ENCODE peak calls at places on chromosome 19, in five cellular contexts. One of them, this sample, is unnamed.

GRCh38 chr19:48739400-48739825 is 997 bp downstream of the RASIP1 start:
- DNase-seq in cardiac muscle cell: no peak
- DNase-seq in tibial nerve: no peak
- DNase-seq in astrocyte: no peak
- DNase-seq in pancreas: peak
- DNase-seq in this sample: no peak

GRCh38 chr19:44955500-44956439 is 590 bp downstream of the CLPTM1 start:
- DNase-seq in cardiac muscle cell: peak
- DNase-seq in tibial nerve: no peak
- DNase-seq in astrocyte: no peak
- DNase-seq in pancreas: no peak
- DNase-seq in this sample: no peak

GRCh38 chr19:33177417-33177976 is 16.6 kb upstream of the LRP3 start:
- DNase-seq in cardiac muscle cell: peak
- DNase-seq in tibial nerve: no peak
- DNase-seq in astrocyte: no peak
- DNase-seq in pancreas: no peak
- DNase-seq in this sample: no peak

GRCh38 chr19:54186934-54187381 is 2.4 kb downstream of the MBOAT7 start:
- DNase-seq in cardiac muscle cell: no peak
- DNase-seq in tibial nerve: no peak
- DNase-seq in astrocyte: no peak
- DNase-seq in pancreas: peak
- DNase-seq in this sample: no peak

GRCh38 chr19:44072543-44073401 is 813 bp downstream of the ZNF284 start:
- DNase-seq in cardiac muscle cell: no peak
- DNase-seq in tibial nerve: no peak
- DNase-seq in astrocyte: no peak
- DNase-seq in pancreas: no peak
- DNase-seq in this sample: no peak

GRCh38 chr19:30564551-30565011 is 192.4 kb downstream of the ZNF536 start:
- DNase-seq in cardiac muscle cell: no peak
- DNase-seq in tibial nerve: no peak
- DNase-seq in astrocyte: no peak
- DNase-seq in pancreas: no peak
- DNase-seq in this sample: no peak

GRCh38 chr19:52690395-52691214 is 44.2 kb downstream of the ZNF611 start:
- DNase-seq in cardiac muscle cell: peak
- DNase-seq in tibial nerve: peak
- DNase-seq in astrocyte: peak
- DNase-seq in pancreas: peak
- DNase-seq in this sample: peak

GRCh38 chr19:44050740-44051653 is 839 bp upstream of the ZNF223 start:
- DNase-seq in cardiac muscle cell: no peak
- DNase-seq in tibial nerve: no peak
- DNase-seq in astrocyte: no peak
- DNase-seq in pancreas: peak
- DNase-seq in this sample: no peak

GRCh38 chr19:40229484-40229883 is 3.0 kb upstream of the CCNP start:
- DNase-seq in cardiac muscle cell: no peak
- DNase-seq in tibial nerve: no peak
- DNase-seq in astrocyte: peak
- DNase-seq in pancreas: no peak
- DNase-seq in this sample: peak

GRCh38 chr19:55460670-55461258 is 678 bp downstream of the ISOC2 start:
- DNase-seq in cardiac muscle cell: peak
- DNase-seq in tibial nerve: peak
- DNase-seq in astrocyte: peak
- DNase-seq in pancreas: peak
- DNase-seq in this sample: peak

GRCh38 chr19:39038098-39038497 is 5.7 kb upstream of the FBXO27 start:
- DNase-seq in cardiac muscle cell: peak
- DNase-seq in tibial nerve: no peak
- DNase-seq in astrocyte: no peak
- DNase-seq in pancreas: peak
- DNase-seq in this sample: peak

GRCh38 chr19:6802336-6803035 is 30.0 kb downstream of the VAV1 start:
- DNase-seq in cardiac muscle cell: no peak
- DNase-seq in tibial nerve: no peak
- DNase-seq in astrocyte: no peak
- DNase-seq in pancreas: no peak
- DNase-seq in this sample: no peak

GRCh38 chr19:31648347-31648746 is 299.1 kb upstream of the TSHZ3 start:
- DNase-seq in cardiac muscle cell: peak
- DNase-seq in tibial nerve: no peak
- DNase-seq in astrocyte: peak
- DNase-seq in pancreas: no peak
- DNase-seq in this sample: no peak

GRCh38 chr19:31258211-31259052 is 90.8 kb downstream of the TSHZ3 start:
- DNase-seq in cardiac muscle cell: no peak
- DNase-seq in tibial nerve: no peak
- DNase-seq in astrocyte: no peak
- DNase-seq in pancreas: no peak
- DNase-seq in this sample: no peak

GRCh38 chr19:44657211-44657921 is 13.7 kb downstream of the PVR start:
- DNase-seq in cardiac muscle cell: peak
- DNase-seq in tibial nerve: peak
- DNase-seq in astrocyte: peak
- DNase-seq in pancreas: peak
- DNase-seq in this sample: peak

GRCh38 chr19:41626877-41627276 is at the start of gene CEACAM4:
- DNase-seq in cardiac muscle cell: no peak
- DNase-seq in tibial nerve: no peak
- DNase-seq in astrocyte: no peak
- DNase-seq in pancreas: no peak
- DNase-seq in this sample: no peak

GRCh38 chr19:3919793-3920192 is 13.1 kb upstream of the NMRK2 start:
- DNase-seq in cardiac muscle cell: no peak
- DNase-seq in tibial nerve: no peak
- DNase-seq in astrocyte: no peak
- DNase-seq in pancreas: no peak
- DNase-seq in this sample: no peak

GRCh38 chr19:3923096-3923758 is 9.6 kb upstream of the NMRK2 start:
- DNase-seq in cardiac muscle cell: no peak
- DNase-seq in tibial nerve: no peak
- DNase-seq in astrocyte: no peak
- DNase-seq in pancreas: no peak
- DNase-seq in this sample: no peak

GRCh38 chr19:3923912-3924311 is 9.0 kb upstream of the NMRK2 start:
- DNase-seq in cardiac muscle cell: no peak
- DNase-seq in tibial nerve: no peak
- DNase-seq in astrocyte: no peak
- DNase-seq in pancreas: no peak
- DNase-seq in this sample: no peak
- TF ChIP-seq CTCF in cardiac muscle cell: no peak
- TF ChIP-seq CTCF in tibial nerve: no peak
- TF ChIP-seq CTCF in astrocyte: no peak
- TF ChIP-seq CTCF in pancreas: no peak
- TF ChIP-seq CTCF in this sample: no peak

GRCh38 chr19:34497112-34497805 is 15.7 kb downstream of the WTIP start:
- DNase-seq in cardiac muscle cell: no peak
- DNase-seq in tibial nerve: no peak
- DNase-seq in astrocyte: no peak
- DNase-seq in pancreas: no peak
- DNase-seq in this sample: no peak

GRCh38 chr19:34495416-34495815 is 13.9 kb downstream of the WTIP start:
- DNase-seq in cardiac muscle cell: no peak
- DNase-seq in tibial nerve: no peak
- DNase-seq in astrocyte: no peak
- DNase-seq in pancreas: no peak
- DNase-seq in this sample: no peak

GRCh38 chr19:34493038-34493648 is 11.6 kb downstream of the WTIP start:
- DNase-seq in cardiac muscle cell: no peak
- DNase-seq in tibial nerve: no peak
- DNase-seq in astrocyte: no peak
- DNase-seq in pancreas: no peak
- DNase-seq in this sample: no peak

GRCh38 chr19:34493649-34494044 is 12.1 kb downstream of the WTIP start:
- DNase-seq in cardiac muscle cell: no peak
- DNase-seq in tibial nerve: no peak
- DNase-seq in astrocyte: no peak
- DNase-seq in pancreas: no peak
- DNase-seq in this sample: no peak

GRCh38 chr19:34494601-34495000 is 13.0 kb downstream of the WTIP start:
- DNase-seq in cardiac muscle cell: no peak
- DNase-seq in tibial nerve: no peak
- DNase-seq in astrocyte: no peak
- DNase-seq in pancreas: no peak
- DNase-seq in this sample: no peak
- TF ChIP-seq CTCF in cardiac muscle cell: no peak
- TF ChIP-seq CTCF in tibial nerve: no peak
- TF ChIP-seq CTCF in astrocyte: no peak
- TF ChIP-seq CTCF in pancreas: no peak
- TF ChIP-seq CTCF in this sample: no peak

DNA sequence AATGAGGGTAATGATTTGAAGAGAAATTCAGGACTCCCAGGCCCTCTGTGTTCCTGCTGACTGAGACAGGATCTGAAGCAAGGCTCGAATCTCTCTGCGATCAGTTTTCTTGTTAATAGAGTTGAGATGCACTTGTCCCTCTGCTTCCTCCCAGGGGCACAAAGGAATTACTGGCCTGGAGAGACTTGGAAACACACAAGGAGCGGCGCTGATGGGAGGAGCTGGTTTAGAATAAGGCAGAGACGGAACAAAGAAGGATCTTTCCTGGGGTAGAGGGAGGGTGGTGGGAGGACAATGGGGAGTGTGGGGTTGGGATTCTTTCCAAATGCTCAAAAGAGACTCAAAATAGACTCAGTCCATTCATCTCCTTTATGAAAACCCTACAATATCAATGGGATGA is 719.1 kb downstream of the UQCRFS1 start:
- DNase-seq in cardiac muscle cell: no peak
- DNase-seq in tibial nerve: no peak
- DNase-seq in astrocyte: no peak
- DNase-seq in pancreas: no peak
- DNase-seq in this sample: no peak
- TF ChIP-seq CTCF in cardiac muscle cell: no peak
- TF ChIP-seq CTCF in tibial nerve: no peak
- TF ChIP-seq CTCF in astrocyte: no peak
- TF ChIP-seq CTCF in pancreas: no peak
- TF ChIP-seq CTCF in this sample: no peak

DNA sequence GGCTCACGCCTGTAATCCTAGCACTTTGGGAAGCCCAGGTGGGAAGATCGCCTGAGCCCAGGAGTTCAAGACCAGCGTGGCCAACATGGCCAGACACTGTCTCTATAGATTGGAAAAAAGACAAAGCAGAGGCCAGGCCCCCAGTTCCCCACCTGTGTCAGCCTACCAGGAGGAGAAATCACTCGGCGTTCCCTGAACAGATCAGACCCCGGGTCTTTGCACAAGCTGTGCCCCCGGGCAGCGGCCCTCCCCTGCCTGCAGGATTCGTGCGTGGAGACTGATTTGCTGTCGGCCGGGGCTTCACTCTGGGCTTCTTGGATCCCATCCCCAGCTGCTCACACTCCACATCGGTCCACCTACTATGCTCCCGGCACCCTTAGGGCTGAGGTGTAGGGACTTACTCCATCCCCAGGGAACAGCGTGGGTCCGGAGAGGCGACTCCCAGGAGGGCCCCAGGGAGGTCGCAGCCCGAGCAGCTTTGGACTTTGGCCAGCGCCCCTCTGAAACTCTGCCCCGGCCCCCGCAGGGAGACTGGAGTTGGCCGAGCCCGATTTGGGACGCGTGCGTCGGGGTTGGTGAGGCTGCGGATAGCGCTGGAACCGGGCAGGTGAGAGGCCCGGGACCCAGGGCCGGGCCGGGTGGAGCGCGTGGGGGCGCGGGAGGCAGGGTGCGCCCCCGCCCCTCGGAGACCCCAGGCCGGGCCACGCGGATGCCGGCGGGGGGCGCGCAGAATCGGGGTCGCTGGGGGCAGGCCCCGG is 515 bp upstream of the EFNA2 start:
- DNase-seq in cardiac muscle cell: peak
- DNase-seq in tibial nerve: no peak
- DNase-seq in astrocyte: no peak
- DNase-seq in pancreas: no peak
- DNase-seq in this sample: no peak
- TF ChIP-seq CTCF in cardiac muscle cell: no peak
- TF ChIP-seq CTCF in tibial nerve: no peak
- TF ChIP-seq CTCF in astrocyte: no peak
- TF ChIP-seq CTCF in pancreas: no peak
- TF ChIP-seq CTCF in this sample: no peak